ENCODE peak calls at places on chromosomes 5 and 9, in five cellular contexts. W is activated effector memory CD4-positive, alpha-beta T cell treated with Interleukin-2 at 50 U/mL for 16 hours; I is lung microvascular endothelial cell; P is ovary; K is Right ventricle myocardium superior. D is an unnamed sample.

GRCh38 chr5:32961066-32961429 is 249.9 kb downstream of the NPR3 start:
- DNase-seq in I (no peak), K (no peak), W (no peak), P (no peak), D (no peak)

GRCh38 chr5:62627121-62627520 is 48.5 kb downstream of the LRRC70 start:
- DNase-seq in I (no peak), W (no peak), K (no peak), P (no peak), D (no peak)

GRCh38 chr9:91159664-91160121 is 202.0 kb downstream of the AUH start:
- DNase-seq in I (peak), K (peak), W (no peak), P (peak), D (no peak)

GRCh38 chr9:90326219-90326618 is 316.4 kb downstream of the DIRAS2 start:
- DNase-seq in K (no peak), W (no peak), P (no peak), I (no peak), D (no peak)

GRCh38 chr9:97983524-97984187 is 515 bp downstream of the ANP32B start:
- DNase-seq in W (peak), K (peak), P (peak), I (peak), D (peak)

GRCh38 chr5:151351675-151352074 is 4.3 kb upstream of the SLC36A2 start:
- DNase-seq in W (no peak), P (no peak), K (no peak), I (no peak), D (no peak)

GRCh38 chr5:24623018-24623417 is 21.8 kb downstream of the CDH10 start:
- DNase-seq in P (no peak), I (no peak), K (no peak), W (no peak), D (no peak)

GRCh38 chr5:133219296-133219695 is 167.5 kb downstream of the HSPA4 start:
- DNase-seq in K (no peak), I (no peak), W (no peak), P (no peak), D (no peak)

GRCh38 chr9:122213589-122214413 is 15.0 kb downstream of the LHX6 start:
- DNase-seq in W (peak), K (peak), P (peak), I (no peak), D (no peak)

GRCh38 chr9:124721109-124721850 is 49.8 kb downstream of the NR6A1 start:
- DNase-seq in I (no peak), P (no peak), W (no peak), K (no peak), D (no peak)

GRCh38 chr5:132837868-132838267 is 7.4 kb upstream of the SHROOM1 start:
- DNase-seq in K (no peak), P (no peak), I (no peak), W (no peak), D (no peak)

GRCh38 chr5:60668715-60669304 is 31.2 kb downstream of the DEPDC1B start:
- DNase-seq in W (no peak), I (peak), K (no peak), P (no peak), D (no peak)

GRCh38 chr5:74371621-74372020 is 268.9 kb downstream of the ENC1 start:
- DNase-seq in P (no peak), W (no peak), K (no peak), I (no peak), D (no peak)

GRCh38 chr5:130549884-130550552 is 615.0 kb downstream of the HINT1 start:
- DNase-seq in K (no peak), I (peak), W (no peak), P (no peak), D (no peak)

GRCh38 chr5:111668713-111669112 is 88.3 kb downstream of the NREP start:
- DNase-seq in K (no peak), W (no peak), P (no peak), I (no peak), D (no peak)

GRCh38 chr9:8436791-8437190 is 637.2 kb upstream of the DMAC1 start:
- DNase-seq in K (no peak), W (no peak), P (no peak), I (no peak), D (no peak)

GRCh38 chr5:39420482-39421145 is 4.2 kb downstream of the DAB2 start:
- DNase-seq in I (peak), P (peak), K (peak), W (no peak), D (peak)

GRCh38 chr9:105842023-105842644 is 147.8 kb downstream of the TMEM38B start:
- DNase-seq in W (no peak), K (no peak), P (no peak), I (peak), D (no peak)

GRCh38 chr5:59608745-59609144 is 284.8 kb downstream of the PDE4D start:
- DNase-seq in I (peak), P (no peak), K (no peak), W (no peak), D (no peak)

GRCh38 chr5:138654281-138654867 is 79.2 kb upstream of the HSPA9 start:
- DNase-seq in I (peak), K (no peak), W (peak), P (no peak), D (no peak)

GRCh38 chr9:35611230-35611797 is 6.3 kb downstream of the TESK1 start:
- DNase-seq in K (no peak), I (peak), P (no peak), W (peak), D (peak)

GRCh38 chr9:38271666-38272241 is 120.7 kb upstream of the ALDH1B1 start:
- DNase-seq in W (no peak), K (no peak), P (no peak), I (no peak), D (no peak)

GRCh38 chr5:53557386-53557785 is 3.1 kb upstream of the NDUFS4 start:
- DNase-seq in W (no peak), K (no peak), I (peak), P (no peak), D (no peak)

GRCh38 chr5:117425163-117425562 is 850.5 kb upstream of the SEMA6A start:
- DNase-seq in I (no peak), W (no peak), K (no peak), P (no peak), D (no peak)

GRCh38 chr5:100840364-100840763 is 62.7 kb downstream of the ST8SIA4 start:
- DNase-seq in W (no peak), I (peak), P (no peak), K (no peak), D (no peak)

GRCh38 chr9:127869310-127870152 is 7.9 kb downstream of the AK1 start:
- DNase-seq in P (peak), K (peak), I (peak), W (peak), D (peak)

GRCh38 chr5:179129607-179130071 is 69.5 kb downstream of the ZNF354C start:
- DNase-seq in I (no peak), P (no peak), W (no peak), K (peak), D (peak)

GRCh38 chr5:59768204-59769040 is 125.1 kb downstream of the PDE4D start:
- DNase-seq in I (peak), W (no peak), P (peak), K (peak), D (peak)

GRCh38 chr9:122318284-122318683 is 52.5 kb upstream of the PTGS1 start:
- DNase-seq in W (no peak), P (no peak), K (no peak), I (no peak), D (no peak)

GRCh38 chr9:14451949-14452348 is 138.0 kb upstream of the NFIB start:
- DNase-seq in K (no peak), W (no peak), P (no peak), I (no peak), D (no peak)

GRCh38 chr5:81787843-81788242 is 36.9 kb upstream of the SSBP2 start:
- DNase-seq in P (peak), I (peak), W (no peak), K (no peak), D (no peak)

GRCh38 chr9:91316093-91316492 is 45.6 kb downstream of the AUH start:
- DNase-seq in W (no peak), K (no peak), P (no peak), I (no peak), D (no peak)

GRCh38 chr5:41346609-41347008 is 133.3 kb upstream of the C6 start:
- DNase-seq in P (no peak), I (peak), K (no peak), W (no peak), D (no peak)

GRCh38 chr9:107240260-107240659 is 42.8 kb upstream of the RAD23B start:
- DNase-seq in K (no peak), W (no peak), I (no peak), P (no peak), D (no peak)

GRCh38 chr9:105157178-105157583 is 87.3 kb upstream of the SLC44A1 start:
- DNase-seq in I (peak), K (peak), P (peak), W (no peak), D (peak)

GRCh38 chr5:75672616-75673015 is 44.6 kb downstream of the POC5 start:
- DNase-seq in I (no peak), P (no peak), W (no peak), K (no peak), D (no peak)

GRCh38 chr9:124077915-124078572 is 66.5 kb downstream of the LHX2 start:
- DNase-seq in W (no peak), P (no peak), I (no peak), K (no peak), D (no peak)

GRCh38 chr5:168647083-168647482 is 67.9 kb upstream of the PANK3 start:
- DNase-seq in I (no peak), P (no peak), K (no peak), W (no peak), D (no peak)

GRCh38 chr9:127083133-127083532 is 39.3 kb downstream of the ANGPTL2 start:
- DNase-seq in I (no peak), W (no peak), P (no peak), K (no peak), D (no peak)

GRCh38 chr9:21681641-21682040 is 120.8 kb upstream of the MTAP start:
- DNase-seq in W (no peak), P (no peak), K (no peak), I (peak), D (no peak)